ENCODE peak calls at places on chromosomes 7 and 10, in eight cellular contexts. B is stimulated activated naive B cell treated with anti-CD40 and anti-IgM and Interleukin-4, amounts not matched to agents 10 μg/mL and 1 μg/mL and 100 μg/mL, for 72 hours; A is GM20000; J is C1 segment of cervical spinal cord; F is NCI-H774; V is effector CD8-positive, alpha-beta T cell; W is GM04504; K is fibroblast of the conjunctiva. P is an unnamed sample.

GRCh38 chr10:102537367-102537766 is 33.6 kb downstream of the SUFU start:
- DNase-seq in B (no peak), A (no peak), J (no peak), F (no peak), V (no peak), W (no peak), K (no peak), P (no peak)

GRCh38 chr10:101563007-101563406 is 25.1 kb downstream of the POLL start:
- DNase-seq in B (no peak), A (no peak), J (no peak), F (no peak), V (no peak), W (no peak), K (no peak), P (no peak)

GRCh38 chr7:141456298-141456697 is 94.9 kb upstream of the AGK start:
- DNase-seq in B (no peak), A (no peak), J (no peak), F (no peak), V (no peak), W (no peak), K (no peak), P (no peak)

GRCh38 chr10:17607603-17608332 is 9.4 kb downstream of the HACD1 start:
- DNase-seq in B (no peak), A (peak), J (no peak), F (peak), V (no peak), W (peak), K (peak), P (no peak)

GRCh38 chr10:116721048-116721897 is 21.1 kb downstream of the HSPA12A start:
- DNase-seq in B (no peak), A (no peak), J (no peak), F (no peak), V (no peak), W (no peak), K (no peak), P (no peak)

GRCh38 chr7:151829707-151830106 is 47.2 kb downstream of the PRKAG2 start:
- DNase-seq in B (no peak), A (no peak), J (no peak), F (no peak), V (no peak), W (no peak), K (no peak), P (no peak)

GRCh38 chr7:63043657-63044543 is 954.7 kb upstream of the ZNF722 start:
- DNase-seq in B (no peak), A (no peak), J (no peak), F (no peak), V (no peak), W (no peak), K (no peak), P (no peak)

GRCh38 chr7:28005075-28005847 is 175.3 kb downstream of the JAZF1 start:
- DNase-seq in B (no peak), A (no peak), J (no peak), F (no peak), V (no peak), W (no peak), K (no peak), P (no peak)

GRCh38 chr7:26187380-26188290 is 12.9 kb downstream of the HNRNPA2B1 start:
- DNase-seq in B (no peak), A (no peak), J (no peak), F (no peak), V (no peak), W (no peak), K (no peak), P (no peak)

GRCh38 chr7:15571303-15571878 is 9.6 kb upstream of the AGMO start:
- DNase-seq in B (no peak), A (no peak), J (no peak), F (no peak), V (no peak), W (no peak), K (no peak), P (no peak)